ENCODE peak calls at places on chromosomes 7 and 10, in seven cellular contexts. W is iris pigment epithelial cell, S is A549, H is hepatocyte, I is AML-193, Y is fibroblast of lung, B is WERI-Rb-1. L is an unnamed sample.

GRCh38 chr7:7699970-7700369 is 18.4 kb downstream of the RPA3 start:
- DNase-seq in H (no peak), Y (no peak), S (no peak), B (no peak), I (no peak), W (no peak), L (no peak)

GRCh38 chr10:78781991-78782390 is 286.8 kb upstream of the ZMIZ1 start:
- DNase-seq in I (no peak), H (no peak), B (no peak), S (no peak), W (no peak), Y (no peak), L (no peak)

GRCh38 chr7:39184387-39184786 is 206.7 kb downstream of the POU6F2 start:
- DNase-seq in Y (no peak), S (no peak), H (peak; percentile 32), W (no peak), I (no peak), B (peak; percentile 52), L (peak; percentile 18)

GRCh38 chr7:68440870-68441269 is 1157.4 kb upstream of the AUTS2 start:
- DNase-seq in I (no peak), S (no peak), B (no peak), Y (no peak), H (no peak), W (no peak), L (no peak)

GRCh38 chr7:10767771-10768170 is 205.9 kb upstream of the PHF14 start:
- DNase-seq in B (no peak), S (no peak), Y (peak; percentile 46), W (peak; percentile 5), I (no peak), H (no peak), L (no peak)

GRCh38 chr10:1416456-1417037 is 320.8 kb downstream of the ADARB2 start:
- DNase-seq in S (no peak), H (no peak), W (no peak), I (no peak), B (no peak), Y (no peak), L (no peak)

GRCh38 chr7:2504818-2505375 is 14.7 kb upstream of the LFNG start:
- DNase-seq in I (no peak), Y (no peak), S (no peak), W (no peak), H (no peak), B (no peak), L (no peak)

GRCh38 chr7:47195641-47196040 is 386.3 kb downstream of the TNS3 start:
- DNase-seq in W (no peak), B (peak; percentile 15), H (no peak), I (no peak), S (peak; percentile 44), Y (no peak), L (peak; percentile 38)

GRCh38 chr7:154424370-154424769 is 372.2 kb downstream of the DPP6 start:
- DNase-seq in Y (no peak), S (no peak), W (no peak), I (no peak), B (peak; percentile 75), H (no peak), L (no peak)

GRCh38 chr10:95217476-95217875 is 23.4 kb downstream of the ACSM6 start:
- DNase-seq in Y (peak; percentile 74), H (no peak), I (no peak), W (no peak), B (no peak), S (no peak), L (no peak)

GRCh38 chr10:10824611-10825148 is 193.0 kb upstream of the CELF2 start:
- DNase-seq in Y (peak; percentile 94), I (no peak), W (peak; percentile 97), H (no peak), S (no peak), B (no peak), L (no peak)

GRCh38 chr7:151403764-151404163 is 6.1 kb downstream of the WDR86 start:
- DNase-seq in B (no peak), I (no peak), W (peak; percentile 58), S (no peak), Y (no peak), H (no peak), L (peak; percentile 82)

GRCh38 chr7:112437038-112437437 is 13.2 kb upstream of the IFRD1 start:
- DNase-seq in Y (peak; percentile 54), W (peak; percentile 57), B (no peak), I (no peak), S (peak; percentile 21), H (no peak), L (no peak)

GRCh38 chr7:5296015-5296621 is 13.4 kb downstream of the SLC29A4 start:
- DNase-seq in W (no peak), B (no peak), S (no peak), Y (no peak), I (no peak), H (no peak), L (no peak)

GRCh38 chr10:53839437-53840039 is 961.5 kb downstream of the PCDH15 start:
- DNase-seq in I (peak; percentile 26), Y (peak; percentile 13), S (peak; percentile 21), B (no peak), W (peak; percentile 9), H (peak; percentile 59), L (peak; percentile 65)

GRCh38 chr10:49571419-49571818 is 32.5 kb upstream of the ERCC6 start:
- DNase-seq in W (peak; percentile 58), S (no peak), I (no peak), H (peak; percentile 26), B (no peak), Y (peak; percentile 69), L (no peak)

GRCh38 chr10:86663046-86663345 is 5.3 kb upstream of the LDB3 start:
- DNase-seq in I (no peak), Y (no peak), H (no peak), W (no peak), B (no peak), S (no peak), L (no peak)